ENCODE peak calls at places on chromosomes 11 and 22, in nine cellular contexts. One of them, this sample, is unnamed.

GRCh38 chr11:66181632-66182345 is 86.7 kb upstream of the RAB1B start:
- DNase-seq in Calu3: no peak
- DNase-seq in left lung: no peak
- DNase-seq in endothelial cell of umbilical vein: no peak
- DNase-seq in type B pancreatic cell: no peak
- DNase-seq in PC-3: peak
- DNase-seq in CD8-positive, alpha-beta T cell: no peak
- DNase-seq in A549: no peak
- DNase-seq in psoas muscle: no peak
- DNase-seq in this sample: no peak

GRCh38 chr22:36406139-36406538 is 18.4 kb upstream of the MYH9 start:
- DNase-seq in Calu3: no peak
- DNase-seq in left lung: no peak
- DNase-seq in endothelial cell of umbilical vein: no peak
- DNase-seq in type B pancreatic cell: no peak
- DNase-seq in PC-3: no peak
- DNase-seq in CD8-positive, alpha-beta T cell: no peak
- DNase-seq in A549: no peak
- DNase-seq in psoas muscle: no peak
- DNase-seq in this sample: no peak

GRCh38 chr11:95563173-95563572 is 226.4 kb downstream of the FAM76B start:
- DNase-seq in Calu3: no peak
- DNase-seq in left lung: no peak
- DNase-seq in endothelial cell of umbilical vein: no peak
- DNase-seq in type B pancreatic cell: no peak
- DNase-seq in PC-3: no peak
- DNase-seq in CD8-positive, alpha-beta T cell: no peak
- DNase-seq in A549: no peak
- DNase-seq in psoas muscle: no peak
- DNase-seq in this sample: no peak

GRCh38 chr22:48902983-48903650 is 924.6 kb downstream of the BRD1 start:
- DNase-seq in Calu3: no peak
- DNase-seq in left lung: no peak
- DNase-seq in endothelial cell of umbilical vein: no peak
- DNase-seq in type B pancreatic cell: peak
- DNase-seq in PC-3: no peak
- DNase-seq in CD8-positive, alpha-beta T cell: no peak
- DNase-seq in A549: no peak
- DNase-seq in psoas muscle: no peak
- DNase-seq in this sample: no peak

GRCh38 chr11:124799384-124800225 is 601 bp downstream of the MSANTD2 start:
- DNase-seq in Calu3: peak
- DNase-seq in left lung: peak
- DNase-seq in endothelial cell of umbilical vein: peak
- DNase-seq in type B pancreatic cell: peak
- DNase-seq in PC-3: peak
- DNase-seq in CD8-positive, alpha-beta T cell: peak
- DNase-seq in A549: peak
- DNase-seq in psoas muscle: peak
- DNase-seq in this sample: peak

GRCh38 chr11:1260023-1260501 is 37.2 kb downstream of the MUC5B start:
- DNase-seq in Calu3: peak
- DNase-seq in left lung: no peak
- DNase-seq in endothelial cell of umbilical vein: no peak
- DNase-seq in type B pancreatic cell: no peak
- DNase-seq in PC-3: peak
- DNase-seq in CD8-positive, alpha-beta T cell: peak
- DNase-seq in A549: peak
- DNase-seq in psoas muscle: peak
- DNase-seq in this sample: peak

GRCh38 chr11:65404638-65405339 is 17.8 kb upstream of the NEAT1 start:
- DNase-seq in Calu3: no peak
- DNase-seq in left lung: no peak
- DNase-seq in endothelial cell of umbilical vein: no peak
- DNase-seq in type B pancreatic cell: no peak
- DNase-seq in PC-3: no peak
- DNase-seq in CD8-positive, alpha-beta T cell: no peak
- DNase-seq in A549: no peak
- DNase-seq in psoas muscle: no peak
- DNase-seq in this sample: no peak

GRCh38 chr11:680970-681369 is 14.1 kb downstream of the DEAF1 start:
- DNase-seq in Calu3: no peak
- DNase-seq in left lung: no peak
- DNase-seq in endothelial cell of umbilical vein: no peak
- DNase-seq in type B pancreatic cell: no peak
- DNase-seq in PC-3: no peak
- DNase-seq in CD8-positive, alpha-beta T cell: peak
- DNase-seq in A549: no peak
- DNase-seq in psoas muscle: no peak
- DNase-seq in this sample: no peak

GRCh38 chr22:22694106-22694505 is 49.7 kb downstream of the GGTLC2 start:
- DNase-seq in Calu3: no peak
- DNase-seq in left lung: no peak
- DNase-seq in endothelial cell of umbilical vein: no peak
- DNase-seq in type B pancreatic cell: no peak
- DNase-seq in PC-3: no peak
- DNase-seq in CD8-positive, alpha-beta T cell: no peak
- DNase-seq in A549: no peak
- DNase-seq in psoas muscle: no peak
- DNase-seq in this sample: no peak

GRCh38 chr11:44011797-44012196 is 36.0 kb upstream of the ACCSL start:
- DNase-seq in Calu3: no peak
- DNase-seq in left lung: no peak
- DNase-seq in endothelial cell of umbilical vein: no peak
- DNase-seq in type B pancreatic cell: peak
- DNase-seq in PC-3: peak
- DNase-seq in CD8-positive, alpha-beta T cell: no peak
- DNase-seq in A549: no peak
- DNase-seq in psoas muscle: no peak
- DNase-seq in this sample: no peak

GRCh38 chr11:706439-706956 is 467 bp downstream of the EPS8L2 start:
- DNase-seq in Calu3: peak
- DNase-seq in left lung: no peak
- DNase-seq in endothelial cell of umbilical vein: no peak
- DNase-seq in type B pancreatic cell: no peak
- DNase-seq in PC-3: peak
- DNase-seq in CD8-positive, alpha-beta T cell: no peak
- DNase-seq in A549: peak
- DNase-seq in psoas muscle: no peak
- DNase-seq in this sample: no peak

GRCh38 chr22:20771918-20772625 is 1.8 kb upstream of the SERPIND1 start:
- DNase-seq in Calu3: no peak
- DNase-seq in left lung: no peak
- DNase-seq in endothelial cell of umbilical vein: no peak
- DNase-seq in type B pancreatic cell: no peak
- DNase-seq in PC-3: no peak
- DNase-seq in CD8-positive, alpha-beta T cell: no peak
- DNase-seq in A549: peak
- DNase-seq in psoas muscle: no peak
- DNase-seq in this sample: no peak
- TF ChIP-seq CTCF in Calu3: no peak
- TF ChIP-seq CTCF in left lung: no peak
- TF ChIP-seq CTCF in endothelial cell of umbilical vein: no peak
- TF ChIP-seq CTCF in type B pancreatic cell: peak
- TF ChIP-seq CTCF in PC-3: peak
- TF ChIP-seq CTCF in CD8-positive, alpha-beta T cell: no peak
- TF ChIP-seq CTCF in A549: no peak
- TF ChIP-seq CTCF in psoas muscle: no peak
- TF ChIP-seq CTCF in this sample: no peak

GRCh38 chr11:27211370-27212127 is 151.5 kb downstream of the CCDC34 start:
- DNase-seq in Calu3: no peak
- DNase-seq in left lung: no peak
- DNase-seq in endothelial cell of umbilical vein: no peak
- DNase-seq in type B pancreatic cell: no peak
- DNase-seq in PC-3: peak
- DNase-seq in CD8-positive, alpha-beta T cell: no peak
- DNase-seq in A549: no peak
- DNase-seq in psoas muscle: no peak
- DNase-seq in this sample: no peak
- TF ChIP-seq CTCF in Calu3: no peak
- TF ChIP-seq CTCF in left lung: no peak
- TF ChIP-seq CTCF in endothelial cell of umbilical vein: peak
- TF ChIP-seq CTCF in type B pancreatic cell: peak
- TF ChIP-seq CTCF in PC-3: peak
- TF ChIP-seq CTCF in CD8-positive, alpha-beta T cell: no peak
- TF ChIP-seq CTCF in A549: peak
- TF ChIP-seq CTCF in psoas muscle: peak
- TF ChIP-seq CTCF in this sample: no peak

GRCh38 chr11:76838422-76839068 is 22.2 kb upstream of the ACER3 start:
- DNase-seq in Calu3: no peak
- DNase-seq in left lung: no peak
- DNase-seq in endothelial cell of umbilical vein: peak
- DNase-seq in type B pancreatic cell: no peak
- DNase-seq in PC-3: no peak
- DNase-seq in CD8-positive, alpha-beta T cell: no peak
- DNase-seq in A549: peak
- DNase-seq in psoas muscle: no peak
- DNase-seq in this sample: no peak
- TF ChIP-seq CTCF in Calu3: no peak
- TF ChIP-seq CTCF in left lung: no peak
- TF ChIP-seq CTCF in endothelial cell of umbilical vein: peak
- TF ChIP-seq CTCF in type B pancreatic cell: peak
- TF ChIP-seq CTCF in PC-3: no peak
- TF ChIP-seq CTCF in CD8-positive, alpha-beta T cell: no peak
- TF ChIP-seq CTCF in A549: peak
- TF ChIP-seq CTCF in psoas muscle: no peak
- TF ChIP-seq CTCF in this sample: no peak

GRCh38 chr11:6411594-6412031 is 7.3 kb downstream of the APBB1 start:
- DNase-seq in Calu3: no peak
- DNase-seq in left lung: no peak
- DNase-seq in endothelial cell of umbilical vein: no peak
- DNase-seq in type B pancreatic cell: no peak
- DNase-seq in PC-3: no peak
- DNase-seq in CD8-positive, alpha-beta T cell: no peak
- DNase-seq in A549: no peak
- DNase-seq in psoas muscle: no peak
- DNase-seq in this sample: no peak
- TF ChIP-seq CTCF in Calu3: no peak
- TF ChIP-seq CTCF in left lung: no peak
- TF ChIP-seq CTCF in endothelial cell of umbilical vein: no peak
- TF ChIP-seq CTCF in type B pancreatic cell: no peak
- TF ChIP-seq CTCF in PC-3: no peak
- TF ChIP-seq CTCF in CD8-positive, alpha-beta T cell: no peak
- TF ChIP-seq CTCF in A549: no peak
- TF ChIP-seq CTCF in psoas muscle: no peak
- TF ChIP-seq CTCF in this sample: no peak

GRCh38 chr11:29913352-29913751 is 103.5 kb downstream of the KCNA4 start:
- DNase-seq in Calu3: no peak
- DNase-seq in left lung: no peak
- DNase-seq in endothelial cell of umbilical vein: no peak
- DNase-seq in type B pancreatic cell: no peak
- DNase-seq in PC-3: no peak
- DNase-seq in CD8-positive, alpha-beta T cell: no peak
- DNase-seq in A549: no peak
- DNase-seq in psoas muscle: no peak
- DNase-seq in this sample: no peak
- TF ChIP-seq CTCF in Calu3: no peak
- TF ChIP-seq CTCF in left lung: no peak
- TF ChIP-seq CTCF in endothelial cell of umbilical vein: no peak
- TF ChIP-seq CTCF in type B pancreatic cell: no peak
- TF ChIP-seq CTCF in PC-3: no peak
- TF ChIP-seq CTCF in CD8-positive, alpha-beta T cell: no peak
- TF ChIP-seq CTCF in A549: no peak
- TF ChIP-seq CTCF in psoas muscle: no peak
- TF ChIP-seq CTCF in this sample: no peak

GRCh38 chr11:128653828-128654231 is 40.0 kb upstream of the FLI1 start:
- DNase-seq in Calu3: peak
- DNase-seq in left lung: peak
- DNase-seq in endothelial cell of umbilical vein: peak
- DNase-seq in type B pancreatic cell: no peak
- DNase-seq in PC-3: peak
- DNase-seq in CD8-positive, alpha-beta T cell: no peak
- DNase-seq in A549: peak
- DNase-seq in psoas muscle: peak
- DNase-seq in this sample: no peak
- TF ChIP-seq CTCF in Calu3: no peak
- TF ChIP-seq CTCF in left lung: no peak
- TF ChIP-seq CTCF in endothelial cell of umbilical vein: no peak
- TF ChIP-seq CTCF in type B pancreatic cell: no peak
- TF ChIP-seq CTCF in PC-3: peak
- TF ChIP-seq CTCF in CD8-positive, alpha-beta T cell: no peak
- TF ChIP-seq CTCF in A549: no peak
- TF ChIP-seq CTCF in psoas muscle: no peak
- TF ChIP-seq CTCF in this sample: no peak

DNA sequence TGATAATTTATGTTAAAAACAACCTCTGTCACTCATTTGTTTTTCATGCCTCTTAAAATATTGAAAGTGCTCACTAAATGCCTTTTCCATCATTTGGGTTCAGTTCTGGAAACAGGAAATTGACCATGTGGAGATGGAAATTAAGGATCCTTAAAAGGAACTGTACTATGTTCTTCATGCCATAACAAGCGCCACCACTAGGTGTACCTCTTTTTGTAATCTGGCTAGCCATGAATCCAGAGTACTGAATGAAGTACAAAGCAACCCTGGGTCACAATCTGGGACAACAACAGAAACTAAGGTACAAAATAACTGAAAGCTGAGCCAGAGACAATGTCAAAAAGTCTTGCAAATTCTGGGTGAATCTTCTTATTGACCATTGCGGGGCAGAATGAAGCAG is 559.1 kb downstream of the FAM181B start:
- DNase-seq in Calu3: no peak
- DNase-seq in left lung: no peak
- DNase-seq in endothelial cell of umbilical vein: no peak
- DNase-seq in type B pancreatic cell: no peak
- DNase-seq in PC-3: no peak
- DNase-seq in CD8-positive, alpha-beta T cell: no peak
- DNase-seq in A549: peak
- DNase-seq in psoas muscle: no peak
- DNase-seq in this sample: no peak
- TF ChIP-seq CTCF in Calu3: no peak
- TF ChIP-seq CTCF in left lung: no peak
- TF ChIP-seq CTCF in endothelial cell of umbilical vein: no peak
- TF ChIP-seq CTCF in type B pancreatic cell: peak
- TF ChIP-seq CTCF in PC-3: peak
- TF ChIP-seq CTCF in CD8-positive, alpha-beta T cell: no peak
- TF ChIP-seq CTCF in A549: no peak
- TF ChIP-seq CTCF in psoas muscle: no peak
- TF ChIP-seq CTCF in this sample: no peak

DNA sequence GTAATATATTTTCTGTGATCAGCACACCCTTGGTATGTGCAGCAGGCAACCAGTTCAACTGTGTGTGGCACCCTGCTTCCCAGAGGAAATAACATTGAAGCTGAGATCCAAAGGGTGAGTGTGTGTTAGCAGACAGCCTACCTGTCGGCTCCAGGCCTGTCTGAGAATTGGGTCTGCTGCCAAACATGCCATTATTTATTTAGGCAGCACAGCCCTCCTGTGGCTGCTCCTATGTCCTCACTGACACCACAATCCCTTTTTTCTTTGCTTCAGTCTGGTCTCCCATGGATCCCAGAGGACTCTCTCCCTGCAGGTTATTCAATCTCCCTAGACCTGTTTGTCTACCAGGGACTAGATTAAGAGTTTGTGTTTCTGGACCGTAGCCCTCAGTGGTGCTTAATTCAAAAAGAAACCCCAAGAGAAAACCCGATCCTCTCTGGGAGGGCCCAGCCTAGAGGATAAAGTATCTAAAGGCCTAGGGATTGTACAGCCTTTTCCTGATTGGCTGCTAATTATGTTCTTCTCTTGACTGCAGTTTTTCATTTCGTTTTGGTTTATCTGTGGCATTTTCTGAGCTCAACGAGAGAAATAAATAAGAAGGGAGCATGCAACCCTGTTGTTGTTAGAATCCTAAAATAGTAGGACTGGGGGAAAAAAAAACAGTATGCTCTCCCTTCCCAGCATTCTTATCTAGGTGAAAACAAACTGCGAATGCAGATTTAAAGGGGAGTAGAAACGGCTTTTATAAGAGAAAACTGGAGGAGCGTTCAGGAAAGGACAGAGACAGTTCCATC is 24.1 kb downstream of the KCNE3 start:
- DNase-seq in Calu3: peak
- DNase-seq in left lung: no peak
- DNase-seq in endothelial cell of umbilical vein: peak
- DNase-seq in type B pancreatic cell: no peak
- DNase-seq in PC-3: peak
- DNase-seq in CD8-positive, alpha-beta T cell: no peak
- DNase-seq in A549: peak
- DNase-seq in psoas muscle: no peak
- DNase-seq in this sample: no peak
- TF ChIP-seq CTCF in Calu3: no peak
- TF ChIP-seq CTCF in left lung: no peak
- TF ChIP-seq CTCF in endothelial cell of umbilical vein: no peak
- TF ChIP-seq CTCF in type B pancreatic cell: no peak
- TF ChIP-seq CTCF in PC-3: peak
- TF ChIP-seq CTCF in CD8-positive, alpha-beta T cell: no peak
- TF ChIP-seq CTCF in A549: peak
- TF ChIP-seq CTCF in psoas muscle: peak
- TF ChIP-seq CTCF in this sample: no peak